ENCODE peak calls at places on chromosomes 3 and 15, in eight cellular contexts. L is neuronal stem cell; R is naive thymus-derived CD4-positive, alpha-beta T cell; N is astrocyte; T is breast epithelium; M is ascending aorta; U is Peyer's patch; Q is mammary epithelial cell. I is an unnamed sample.

GRCh38 chr3:101195951-101196713 is 124.2 kb downstream of the IMPG2 start:
- DNase-seq in N (peak; percentile 31), T (no peak), R (no peak), U (no peak), Q (peak; percentile 60), M (no peak), L (peak; percentile 40), I (peak; percentile 80)

GRCh38 chr3:177419904-177420601 is 222.8 kb upstream of the TBL1XR1 start:
- DNase-seq in L (no peak), U (no peak), Q (no peak), T (no peak), R (no peak), N (peak; percentile 17), M (no peak), I (peak; percentile 13)

GRCh38 chr3:43892535-43892934 is 201.8 kb downstream of the ABHD5 start:
- DNase-seq in L (no peak), T (no peak), U (no peak), N (no peak), M (no peak), Q (no peak), R (no peak), I (no peak)

GRCh38 chr3:9214185-9214584 is 35.3 kb downstream of the SRGAP3 start:
- DNase-seq in T (no peak), U (no peak), M (no peak), L (no peak), R (no peak), Q (no peak), N (peak; percentile 15), I (peak; percentile 36)

GRCh38 chr15:70698412-70698811 is 64.9 kb downstream of the UACA start:
- DNase-seq in T (no peak), N (no peak), L (no peak), M (no peak), R (no peak), Q (no peak), U (no peak), I (no peak)

GRCh38 chr3:65151660-65152059 is 463.9 kb upstream of the ADAMTS9 start:
- DNase-seq in U (no peak), T (no peak), R (no peak), M (no peak), L (no peak), N (no peak), Q (no peak), I (no peak)

GRCh38 chr3:150407051-150407817 is 864 bp upstream of the TSC22D2 start:
- DNase-seq in L (no peak), U (no peak), R (no peak), M (no peak), Q (no peak), N (peak; percentile 73), T (no peak), I (peak; percentile 88)

GRCh38 chr3:45487508-45487907 is 99.1 kb downstream of the LARS2 start:
- DNase-seq in R (no peak), U (no peak), L (no peak), M (no peak), N (no peak), Q (no peak), T (no peak), I (no peak)

GRCh38 chr15:93076217-93076616 is 12.8 kb downstream of the RGMA start:
- DNase-seq in T (no peak), Q (no peak), M (no peak), N (no peak), L (no peak), U (no peak), R (no peak), I (no peak)

GRCh38 chr3:128091586-128091985 is 32.0 kb downstream of the RUVBL1 start:
- DNase-seq in T (no peak), L (no peak), R (no peak), Q (no peak), M (no peak), U (no peak), N (no peak), I (peak; percentile 59)

GRCh38 chr15:82538961-82539689 is 1.1 kb downstream of the RPS17 start:
- DNase-seq in M (peak; percentile 53), U (no peak), T (no peak), R (no peak), L (no peak), N (no peak), Q (no peak), I (peak; percentile 60)

GRCh38 chr3:8848696-8849131 is 79.3 kb upstream of the OXTR start:
- DNase-seq in U (no peak), M (no peak), N (peak; percentile 72), T (no peak), Q (peak; percentile 14), R (no peak), L (no peak), I (peak; percentile 74)

GRCh38 chr15:46077220-46077619 is 442.4 kb downstream of the SQOR start:
- DNase-seq in T (no peak), M (no peak), L (no peak), N (no peak), Q (no peak), U (no peak), R (no peak), I (no peak)

GRCh38 chr3:42755681-42756578 is 17.1 kb downstream of the CCDC13 start:
- DNase-seq in R (peak; percentile 12), T (no peak), N (no peak), L (no peak), Q (peak; percentile 14), U (peak; percentile 85), M (peak; percentile 52), I (peak; percentile 65)

GRCh38 chr3:141792495-141792894 is 29.3 kb downstream of the GRK7 start:
- DNase-seq in Q (no peak), T (no peak), M (no peak), L (no peak), R (no peak), U (no peak), N (no peak), I (no peak)

GRCh38 chr3:71228156-71228885 is 355.2 kb downstream of the FOXP1 start:
- DNase-seq in T (no peak), Q (no peak), U (no peak), M (no peak), L (no peak), N (no peak), R (no peak), I (no peak)

GRCh38 chr15:82018201-82018600 is 27.6 kb downstream of the MEX3B start:
- DNase-seq in T (no peak), M (no peak), U (no peak), Q (no peak), N (no peak), L (no peak), R (no peak), I (no peak)

GRCh38 chr15:86915811-86916331 is 836.2 kb downstream of the AGBL1 start:
- DNase-seq in Q (peak; percentile 65), U (no peak), T (no peak), L (peak; percentile 56), R (no peak), M (no peak), N (peak; percentile 63), I (peak; percentile 69)

GRCh38 chr3:177460100-177460499 is 262.8 kb upstream of the TBL1XR1 start:
- DNase-seq in U (no peak), M (no peak), T (no peak), L (no peak), N (no peak), R (no peak), Q (no peak), I (no peak)

GRCh38 chr3:144028798-144029411 is 57.3 kb downstream of the DIPK2A start:
- DNase-seq in L (no peak), N (no peak), T (no peak), R (no peak), M (no peak), Q (no peak), U (no peak), I (no peak)

GRCh38 chr15:86445750-86446149 is 366.1 kb downstream of the AGBL1 start:
- DNase-seq in M (no peak), T (no peak), R (no peak), U (no peak), L (no peak), N (no peak), Q (no peak), I (no peak)

GRCh38 chr3:188975612-188976314 is 196.0 kb upstream of the TPRG1 start:
- DNase-seq in M (no peak), R (no peak), N (no peak), U (no peak), L (no peak), Q (peak; percentile 61), T (no peak), I (no peak)

GRCh38 chr3:95721938-95722337 is 1092.5 kb upstream of the EPHA6 start:
- DNase-seq in U (no peak), L (no peak), Q (no peak), N (no peak), M (no peak), R (no peak), T (no peak), I (no peak)

GRCh38 chr3:149975919-149976318 is 5.2 kb upstream of the PFN2 start:
- DNase-seq in M (no peak), L (no peak), N (no peak), Q (no peak), R (no peak), T (no peak), U (no peak), I (no peak)

GRCh38 chr3:10437272-10437994 is 68.0 kb downstream of the ATP2B2 start:
- DNase-seq in N (peak; percentile 85), U (peak; percentile 73), R (peak; percentile 35), M (no peak), T (no peak), L (no peak), Q (peak; percentile 17), I (peak; percentile 81)

GRCh38 chr3:127288343-127288742 is 497 bp upstream of the PRR20G start:
- DNase-seq in R (no peak), M (no peak), Q (no peak), L (no peak), T (no peak), N (no peak), U (no peak), I (no peak)

GRCh38 chr3:50971487-50971924 is 296.8 kb downstream of the DOCK3 start:
- DNase-seq in M (no peak), U (peak; percentile 52), Q (peak; percentile 53), R (peak; percentile 77), L (peak; percentile 23), N (peak; percentile 11), T (no peak), I (peak; percentile 63)

GRCh38 chr15:73845507-73845906 is 27.9 kb upstream of the TBC1D21 start:
- DNase-seq in R (no peak), N (no peak), Q (no peak), L (no peak), T (no peak), M (peak; percentile 13), U (no peak), I (no peak)
- H3K27me3 ChIP-seq in R (no peaks in the 10 kb centered on the region), N (peaks cover 23% of the 10 kb centered on the region), Q (peaks cover 6% of the 10 kb centered on the region), L (no peaks in the 10 kb centered on the region), T (no peaks in the 10 kb centered on the region), M (no peaks in the 10 kb centered on the region), U (no peaks in the 10 kb centered on the region), I (peaks cover 47% of the 10 kb centered on the region)

GRCh38 chr15:58423858-58424608 is 7.8 kb upstream of the LIPC start:
- DNase-seq in M (no peak), Q (no peak), L (no peak), R (no peak), N (peak; percentile 18), T (no peak), U (no peak), I (peak; percentile 84)
- H3K27me3 ChIP-seq in M (no peaks in the 10 kb centered on the region), Q (no peaks in the 10 kb centered on the region), L (no peaks in the 10 kb centered on the region), R (no peaks in the 10 kb centered on the region), N (no peaks in the 10 kb centered on the region), T (no peaks in the 10 kb centered on the region), U (no peaks in the 10 kb centered on the region), I (no peaks in the 10 kb centered on the region)

GRCh38 chr15:38517312-38517711 is 47.3 kb downstream of the RASGRP1 start:
- DNase-seq in N (no peak), M (no peak), L (no peak), T (no peak), U (no peak), R (no peak), Q (no peak), I (peak; percentile 36)
- H3K27me3 ChIP-seq in N (no peaks in the 10 kb centered on the region), M (no peaks in the 10 kb centered on the region), L (no peaks in the 10 kb centered on the region), T (no peaks in the 10 kb centered on the region), U (no peaks in the 10 kb centered on the region), R (no peaks in the 10 kb centered on the region), Q (peaks cover 2% of the 10 kb centered on the region), I (no peaks in the 10 kb centered on the region)

GRCh38 chr15:69648775-69649735 is 196.4 kb downstream of the RPLP1 start:
- DNase-seq in Q (peak; percentile 34), L (no peak), U (no peak), R (no peak), M (no peak), T (peak; percentile 71), N (no peak), I (no peak)
- H3K27me3 ChIP-seq in Q (no peaks in the 10 kb centered on the region), L (peaks cover 3% of the 10 kb centered on the region), U (no peaks in the 10 kb centered on the region), R (no peaks in the 10 kb centered on the region), M (no peaks in the 10 kb centered on the region), T (no peaks in the 10 kb centered on the region), N (peaks cover 60% of the 10 kb centered on the region), I (peaks cover 81% of the 10 kb centered on the region)